ENCODE peak calls at places on chromosome 5, in six cellular contexts. One of them, this sample, is unnamed.

GRCh38 chr5:59079622-59080620 is 497.0 kb downstream of the RAB3C start:
- DNase-seq in chondrocyte: no peak
- DNase-seq in Calu3: peak; percentile 4
- DNase-seq in spleen: no peak
- DNase-seq in Panc1: peak; percentile 87
- DNase-seq in transverse colon: no peak
- DNase-seq in this sample: no peak

GRCh38 chr5:53403758-53404157 is 76.7 kb upstream of the FST start:
- DNase-seq in chondrocyte: no peak
- DNase-seq in Calu3: no peak
- DNase-seq in spleen: no peak
- DNase-seq in Panc1: no peak
- DNase-seq in transverse colon: no peak
- DNase-seq in this sample: no peak

GRCh38 chr5:111742595-111742994 is 14.4 kb downstream of the NREP start:
- DNase-seq in chondrocyte: no peak
- DNase-seq in Calu3: no peak
- DNase-seq in spleen: no peak
- DNase-seq in Panc1: no peak
- DNase-seq in transverse colon: no peak
- DNase-seq in this sample: no peak

GRCh38 chr5:135826994-135827671 is 7.3 kb upstream of the SLC25A48 start:
- DNase-seq in chondrocyte: no peak
- DNase-seq in Calu3: no peak
- DNase-seq in spleen: no peak
- DNase-seq in Panc1: no peak
- DNase-seq in transverse colon: no peak
- DNase-seq in this sample: no peak

GRCh38 chr5:72243706-72244105 is 76.3 kb downstream of the MRPS27 start:
- DNase-seq in chondrocyte: no peak
- DNase-seq in Calu3: no peak
- DNase-seq in spleen: no peak
- DNase-seq in Panc1: no peak
- DNase-seq in transverse colon: no peak
- DNase-seq in this sample: no peak

GRCh38 chr5:168941901-168942300 is 359.0 kb downstream of the SLIT3 start:
- DNase-seq in chondrocyte: no peak
- DNase-seq in Calu3: no peak
- DNase-seq in spleen: no peak
- DNase-seq in Panc1: no peak
- DNase-seq in transverse colon: no peak
- DNase-seq in this sample: no peak

GRCh38 chr5:25448646-25449045 is 803.9 kb upstream of the CDH10 start:
- DNase-seq in chondrocyte: no peak
- DNase-seq in Calu3: no peak
- DNase-seq in spleen: no peak
- DNase-seq in Panc1: no peak
- DNase-seq in transverse colon: no peak
- DNase-seq in this sample: no peak

GRCh38 chr5:131595088-131596033 is 39.7 kb downstream of the RAPGEF6 start:
- DNase-seq in chondrocyte: no peak
- DNase-seq in Calu3: no peak
- DNase-seq in spleen: no peak
- DNase-seq in Panc1: no peak
- DNase-seq in transverse colon: no peak
- DNase-seq in this sample: no peak

GRCh38 chr5:169545762-169546161 is 37.8 kb upstream of the SPDL1 start:
- DNase-seq in chondrocyte: no peak
- DNase-seq in Calu3: no peak
- DNase-seq in spleen: no peak
- DNase-seq in Panc1: no peak
- DNase-seq in transverse colon: no peak
- DNase-seq in this sample: no peak

GRCh38 chr5:140345919-140346347 is 470 bp downstream of the HBEGF start:
- DNase-seq in chondrocyte: peak; percentile 89
- DNase-seq in Calu3: peak; percentile 77
- DNase-seq in spleen: peak; percentile 88
- DNase-seq in Panc1: peak; percentile 33
- DNase-seq in transverse colon: peak; percentile 60
- DNase-seq in this sample: no peak

GRCh38 chr5:1130218-1130946 is 18.5 kb upstream of the SLC12A7 start:
- DNase-seq in chondrocyte: no peak
- DNase-seq in Calu3: peak; percentile 85
- DNase-seq in spleen: no peak
- DNase-seq in Panc1: no peak
- DNase-seq in transverse colon: peak; percentile 86
- DNase-seq in this sample: no peak

GRCh38 chr5:73912755-73913365 is 286.9 kb downstream of the ARHGEF28 start:
- DNase-seq in chondrocyte: no peak
- DNase-seq in Calu3: no peak
- DNase-seq in spleen: no peak
- DNase-seq in Panc1: no peak
- DNase-seq in transverse colon: no peak
- DNase-seq in this sample: no peak

GRCh38 chr5:117088176-117088575 is 513.6 kb upstream of the SEMA6A start:
- DNase-seq in chondrocyte: no peak
- DNase-seq in Calu3: no peak
- DNase-seq in spleen: no peak
- DNase-seq in Panc1: no peak
- DNase-seq in transverse colon: no peak
- DNase-seq in this sample: no peak

GRCh38 chr5:117089001-117089400 is 514.4 kb upstream of the SEMA6A start:
- DNase-seq in chondrocyte: no peak
- DNase-seq in Calu3: no peak
- DNase-seq in spleen: no peak
- DNase-seq in Panc1: no peak
- DNase-seq in transverse colon: no peak
- DNase-seq in this sample: no peak

GRCh38 chr5:117084052-117084451 is 509.4 kb upstream of the SEMA6A start:
- DNase-seq in chondrocyte: no peak
- DNase-seq in Calu3: no peak
- DNase-seq in spleen: no peak
- DNase-seq in Panc1: no peak
- DNase-seq in transverse colon: no peak
- DNase-seq in this sample: no peak
- TF ChIP-seq CTCF in chondrocyte: no peak
- TF ChIP-seq CTCF in Calu3: no peak
- TF ChIP-seq CTCF in spleen: no peak
- TF ChIP-seq CTCF in Panc1: no peak
- TF ChIP-seq CTCF in transverse colon: no peak
- TF ChIP-seq CTCF in this sample: no peak

DNA sequence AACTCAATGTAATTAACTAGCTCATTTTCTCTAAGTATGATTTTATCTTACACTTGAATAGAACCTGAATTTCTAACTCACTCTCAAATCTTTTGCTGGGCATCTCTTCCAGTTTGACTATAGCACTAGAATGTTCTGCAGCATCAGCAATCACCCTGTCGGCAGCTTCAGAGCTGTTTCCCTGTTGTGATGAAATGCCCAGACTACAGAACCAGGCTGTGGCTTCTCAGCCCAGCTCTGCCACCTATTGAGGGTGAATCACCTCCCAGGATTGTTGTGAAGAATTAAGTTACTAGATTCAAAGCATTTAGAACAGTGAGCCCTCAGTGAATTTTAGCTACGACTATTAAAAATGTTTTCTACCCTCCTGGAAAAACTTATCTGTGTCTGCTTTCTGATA is 90.4 kb upstream of the ANKRD55 start:
- DNase-seq in chondrocyte: no peak
- DNase-seq in Calu3: peak; percentile 71
- DNase-seq in spleen: no peak
- DNase-seq in Panc1: no peak
- DNase-seq in transverse colon: no peak
- DNase-seq in this sample: no peak
- TF ChIP-seq CTCF in chondrocyte: peak; percentile 57
- TF ChIP-seq CTCF in Calu3: no peak
- TF ChIP-seq CTCF in spleen: no peak
- TF ChIP-seq CTCF in Panc1: no peak
- TF ChIP-seq CTCF in transverse colon: no peak
- TF ChIP-seq CTCF in this sample: no peak

DNA sequence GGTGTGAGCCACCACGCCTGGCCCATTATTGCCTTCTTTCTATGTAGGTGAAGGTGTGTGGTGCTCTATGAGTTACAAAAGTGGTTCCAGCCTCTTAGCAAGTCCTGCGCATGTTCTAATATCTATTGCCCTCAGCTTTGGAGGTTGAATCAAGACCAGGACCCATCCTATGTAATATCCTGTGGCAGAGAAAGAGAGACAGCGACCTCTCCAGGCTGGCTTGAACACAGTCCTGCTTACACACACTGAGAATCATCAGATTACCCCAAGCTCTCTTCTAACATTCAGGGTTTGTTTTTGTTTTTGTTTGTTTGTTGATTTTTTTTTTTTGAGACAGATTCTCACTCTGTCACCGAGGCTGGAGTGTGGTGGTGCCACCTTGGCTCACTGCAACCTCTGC is 94.7 kb upstream of the OSMR start:
- DNase-seq in chondrocyte: no peak
- DNase-seq in Calu3: no peak
- DNase-seq in spleen: no peak
- DNase-seq in Panc1: no peak
- DNase-seq in transverse colon: no peak
- DNase-seq in this sample: no peak
- TF ChIP-seq CTCF in chondrocyte: peak; percentile 26
- TF ChIP-seq CTCF in Calu3: no peak
- TF ChIP-seq CTCF in spleen: no peak
- TF ChIP-seq CTCF in Panc1: peak; percentile 33
- TF ChIP-seq CTCF in transverse colon: no peak
- TF ChIP-seq CTCF in this sample: no peak

GRCh38 chr5:61624966-61625681 is 293.1 kb downstream of the ZSWIM6 start:
- DNase-seq in chondrocyte: no peak
- DNase-seq in Calu3: no peak
- DNase-seq in spleen: no peak
- DNase-seq in Panc1: no peak
- DNase-seq in transverse colon: no peak
- DNase-seq in this sample: no peak

GRCh38 chr5:61625682-61626620 is 293.9 kb downstream of the ZSWIM6 start:
- DNase-seq in chondrocyte: no peak
- DNase-seq in Calu3: peak; percentile 68
- DNase-seq in spleen: peak; percentile 90
- DNase-seq in Panc1: no peak
- DNase-seq in transverse colon: peak; percentile 83
- DNase-seq in this sample: no peak

GRCh38 chr5:61620660-61621650 is 288.9 kb downstream of the ZSWIM6 start:
- DNase-seq in chondrocyte: no peak
- DNase-seq in Calu3: no peak
- DNase-seq in spleen: no peak
- DNase-seq in Panc1: no peak
- DNase-seq in transverse colon: no peak
- DNase-seq in this sample: no peak

GRCh38 chr5:61624553-61624952 is 292.5 kb downstream of the ZSWIM6 start:
- DNase-seq in chondrocyte: no peak
- DNase-seq in Calu3: no peak
- DNase-seq in spleen: no peak
- DNase-seq in Panc1: no peak
- DNase-seq in transverse colon: no peak
- DNase-seq in this sample: no peak

GRCh38 chr5:61623401-61624069 is 291.5 kb downstream of the ZSWIM6 start:
- DNase-seq in chondrocyte: no peak
- DNase-seq in Calu3: no peak
- DNase-seq in spleen: no peak
- DNase-seq in Panc1: no peak
- DNase-seq in transverse colon: no peak
- DNase-seq in this sample: no peak
- TF ChIP-seq CTCF in chondrocyte: peak; percentile 62
- TF ChIP-seq CTCF in Calu3: no peak
- TF ChIP-seq CTCF in spleen: no peak
- TF ChIP-seq CTCF in Panc1: peak; percentile 53
- TF ChIP-seq CTCF in transverse colon: no peak
- TF ChIP-seq CTCF in this sample: no peak